ENCODE peak calls at places on chromosomes 6 and 20, in ten cellular contexts. One of them, this sample, is unnamed.

GRCh38 chr6:23499549-23499948 is 626.5 kb upstream of the NRSN1 start:
- DNase-seq in NCI-H2081 treated with DMSO at 0.1 percent for 48 hours: no peak
- DNase-seq in hippocampal formation: no peak
- DNase-seq in GM20000: no peak
- DNase-seq in germinal center: no peak
- DNase-seq in activated CD4-positive, CD25-positive, alpha-beta regulatory T cell: no peak
- DNase-seq in sciatic nerve: no peak
- DNase-seq in activated naive CD8-positive, alpha-beta T cell treated with anti-CD3 and anti-CD28 coated beads for 36 hours: no peak
- DNase-seq in uterus: no peak
- DNase-seq in H9: no peak
- DNase-seq in this sample: no peak

GRCh38 chr20:41133709-41134361 is 3.5 kb upstream of the PLCG1 start:
- DNase-seq in NCI-H2081 treated with DMSO at 0.1 percent for 48 hours: no peak
- DNase-seq in hippocampal formation: no peak
- DNase-seq in GM20000: peak
- DNase-seq in germinal center: peak
- DNase-seq in activated CD4-positive, CD25-positive, alpha-beta regulatory T cell: peak
- DNase-seq in sciatic nerve: no peak
- DNase-seq in activated naive CD8-positive, alpha-beta T cell treated with anti-CD3 and anti-CD28 coated beads for 36 hours: peak
- DNase-seq in uterus: no peak
- DNase-seq in H9: no peak
- DNase-seq in this sample: peak

GRCh38 chr6:123415844-123416468 is 220.8 kb downstream of the TRDN start:
- DNase-seq in NCI-H2081 treated with DMSO at 0.1 percent for 48 hours: no peak
- DNase-seq in hippocampal formation: peak
- DNase-seq in GM20000: peak
- DNase-seq in germinal center: peak
- DNase-seq in activated CD4-positive, CD25-positive, alpha-beta regulatory T cell: no peak
- DNase-seq in sciatic nerve: peak
- DNase-seq in activated naive CD8-positive, alpha-beta T cell treated with anti-CD3 and anti-CD28 coated beads for 36 hours: peak
- DNase-seq in uterus: peak
- DNase-seq in H9: peak
- DNase-seq in this sample: no peak

GRCh38 chr20:3129094-3129493 is 30.6 kb downstream of the FASTKD5 start:
- DNase-seq in NCI-H2081 treated with DMSO at 0.1 percent for 48 hours: no peak
- DNase-seq in hippocampal formation: no peak
- DNase-seq in GM20000: no peak
- DNase-seq in germinal center: no peak
- DNase-seq in activated CD4-positive, CD25-positive, alpha-beta regulatory T cell: no peak
- DNase-seq in sciatic nerve: no peak
- DNase-seq in activated naive CD8-positive, alpha-beta T cell treated with anti-CD3 and anti-CD28 coated beads for 36 hours: no peak
- DNase-seq in uterus: no peak
- DNase-seq in H9: no peak
- DNase-seq in this sample: no peak

GRCh38 chr6:50030777-50031562 is 9.2 kb upstream of the DEFB110 start:
- DNase-seq in NCI-H2081 treated with DMSO at 0.1 percent for 48 hours: no peak
- DNase-seq in hippocampal formation: no peak
- DNase-seq in GM20000: peak
- DNase-seq in germinal center: no peak
- DNase-seq in activated CD4-positive, CD25-positive, alpha-beta regulatory T cell: no peak
- DNase-seq in sciatic nerve: no peak
- DNase-seq in activated naive CD8-positive, alpha-beta T cell treated with anti-CD3 and anti-CD28 coated beads for 36 hours: no peak
- DNase-seq in uterus: no peak
- DNase-seq in H9: peak
- DNase-seq in this sample: no peak

GRCh38 chr6:168214586-168215104 is 104.9 kb downstream of the DACT2 start:
- DNase-seq in NCI-H2081 treated with DMSO at 0.1 percent for 48 hours: no peak
- DNase-seq in hippocampal formation: no peak
- DNase-seq in GM20000: no peak
- DNase-seq in germinal center: no peak
- DNase-seq in activated CD4-positive, CD25-positive, alpha-beta regulatory T cell: no peak
- DNase-seq in sciatic nerve: no peak
- DNase-seq in activated naive CD8-positive, alpha-beta T cell treated with anti-CD3 and anti-CD28 coated beads for 36 hours: no peak
- DNase-seq in uterus: no peak
- DNase-seq in H9: no peak
- DNase-seq in this sample: no peak

GRCh38 chr6:40195751-40196518 is 261.7 kb upstream of the MOCS1 start:
- DNase-seq in NCI-H2081 treated with DMSO at 0.1 percent for 48 hours: no peak
- DNase-seq in hippocampal formation: no peak
- DNase-seq in GM20000: no peak
- DNase-seq in germinal center: no peak
- DNase-seq in activated CD4-positive, CD25-positive, alpha-beta regulatory T cell: no peak
- DNase-seq in sciatic nerve: no peak
- DNase-seq in activated naive CD8-positive, alpha-beta T cell treated with anti-CD3 and anti-CD28 coated beads for 36 hours: no peak
- DNase-seq in uterus: no peak
- DNase-seq in H9: no peak
- DNase-seq in this sample: no peak

GRCh38 chr6:136761227-136761922 is 30.9 kb downstream of the MAP3K5 start:
- DNase-seq in NCI-H2081 treated with DMSO at 0.1 percent for 48 hours: no peak
- DNase-seq in hippocampal formation: no peak
- DNase-seq in GM20000: no peak
- DNase-seq in germinal center: no peak
- DNase-seq in activated CD4-positive, CD25-positive, alpha-beta regulatory T cell: no peak
- DNase-seq in sciatic nerve: no peak
- DNase-seq in activated naive CD8-positive, alpha-beta T cell treated with anti-CD3 and anti-CD28 coated beads for 36 hours: no peak
- DNase-seq in uterus: peak
- DNase-seq in H9: no peak
- DNase-seq in this sample: no peak

GRCh38 chr20:47701612-47702011 is 83.7 kb downstream of the SULF2 start:
- DNase-seq in NCI-H2081 treated with DMSO at 0.1 percent for 48 hours: no peak
- DNase-seq in hippocampal formation: no peak
- DNase-seq in GM20000: no peak
- DNase-seq in germinal center: no peak
- DNase-seq in activated CD4-positive, CD25-positive, alpha-beta regulatory T cell: no peak
- DNase-seq in sciatic nerve: no peak
- DNase-seq in activated naive CD8-positive, alpha-beta T cell treated with anti-CD3 and anti-CD28 coated beads for 36 hours: no peak
- DNase-seq in uterus: no peak
- DNase-seq in H9: no peak
- DNase-seq in this sample: no peak

GRCh38 chr6:13795041-13795748 is 19.2 kb downstream of the MCUR1 start:
- DNase-seq in NCI-H2081 treated with DMSO at 0.1 percent for 48 hours: peak
- DNase-seq in hippocampal formation: peak
- DNase-seq in GM20000: peak
- DNase-seq in germinal center: peak
- DNase-seq in activated CD4-positive, CD25-positive, alpha-beta regulatory T cell: peak
- DNase-seq in sciatic nerve: peak
- DNase-seq in activated naive CD8-positive, alpha-beta T cell treated with anti-CD3 and anti-CD28 coated beads for 36 hours: peak
- DNase-seq in uterus: peak
- DNase-seq in H9: peak
- DNase-seq in this sample: peak